ENCODE peak calls at places on chromosomes 13 and 19, in nine cellular contexts. One of them, this sample, is unnamed.

GRCh38 chr13:104553156-104553555 is 1486.9 kb upstream of the SLC10A2 start:
- DNase-seq in left colon: no peak
- DNase-seq in psoas muscle: no peak
- DNase-seq in breast epithelium: no peak
- DNase-seq in kidney epithelial cell: no peak
- DNase-seq in GM10248: no peak
- DNase-seq in activated CD8-positive, alpha-beta memory T cell treated with anti-CD3 and anti-CD28 coated beads, Interleukin-2, amount 10 ng/mL, durations not matched to agents 7 days and 5 days: no peak
- DNase-seq in stimulated activated CD8-positive, alpha-beta memory T cell treated with anti-CD3 and anti-CD28 coated beads, Interleukin-4, amount 100 ng/mL, for 24 hours: no peak
- DNase-seq in dorsolateral prefrontal cortex: no peak
- DNase-seq in this sample: no peak

GRCh38 chr19:46660601-46661019 is 372 bp downstream of the DACT3 start:
- DNase-seq in left colon: no peak
- DNase-seq in psoas muscle: peak
- DNase-seq in breast epithelium: peak
- DNase-seq in kidney epithelial cell: no peak
- DNase-seq in GM10248: no peak
- DNase-seq in activated CD8-positive, alpha-beta memory T cell treated with anti-CD3 and anti-CD28 coated beads, Interleukin-2, amount 10 ng/mL, durations not matched to agents 7 days and 5 days: no peak
- DNase-seq in stimulated activated CD8-positive, alpha-beta memory T cell treated with anti-CD3 and anti-CD28 coated beads, Interleukin-4, amount 100 ng/mL, for 24 hours: no peak
- DNase-seq in dorsolateral prefrontal cortex: peak
- DNase-seq in this sample: no peak

GRCh38 chr13:29892149-29892548 is 41.7 kb upstream of the UBL3 start:
- DNase-seq in left colon: no peak
- DNase-seq in psoas muscle: no peak
- DNase-seq in breast epithelium: no peak
- DNase-seq in kidney epithelial cell: no peak
- DNase-seq in GM10248: no peak
- DNase-seq in activated CD8-positive, alpha-beta memory T cell treated with anti-CD3 and anti-CD28 coated beads, Interleukin-2, amount 10 ng/mL, durations not matched to agents 7 days and 5 days: no peak
- DNase-seq in stimulated activated CD8-positive, alpha-beta memory T cell treated with anti-CD3 and anti-CD28 coated beads, Interleukin-4, amount 100 ng/mL, for 24 hours: no peak
- DNase-seq in dorsolateral prefrontal cortex: peak
- DNase-seq in this sample: no peak

GRCh38 chr13:24727731-24728601 is 36.0 kb upstream of the RNF17 start:
- DNase-seq in left colon: peak
- DNase-seq in psoas muscle: no peak
- DNase-seq in breast epithelium: peak
- DNase-seq in kidney epithelial cell: peak
- DNase-seq in GM10248: peak
- DNase-seq in activated CD8-positive, alpha-beta memory T cell treated with anti-CD3 and anti-CD28 coated beads, Interleukin-2, amount 10 ng/mL, durations not matched to agents 7 days and 5 days: peak
- DNase-seq in stimulated activated CD8-positive, alpha-beta memory T cell treated with anti-CD3 and anti-CD28 coated beads, Interleukin-4, amount 100 ng/mL, for 24 hours: peak
- DNase-seq in dorsolateral prefrontal cortex: no peak
- DNase-seq in this sample: peak

GRCh38 chr19:16078759-16079707 is 2.7 kb downstream of the TPM4 start:
- DNase-seq in left colon: peak
- DNase-seq in psoas muscle: peak
- DNase-seq in breast epithelium: peak
- DNase-seq in kidney epithelial cell: peak
- DNase-seq in GM10248: peak
- DNase-seq in activated CD8-positive, alpha-beta memory T cell treated with anti-CD3 and anti-CD28 coated beads, Interleukin-2, amount 10 ng/mL, durations not matched to agents 7 days and 5 days: peak
- DNase-seq in stimulated activated CD8-positive, alpha-beta memory T cell treated with anti-CD3 and anti-CD28 coated beads, Interleukin-4, amount 100 ng/mL, for 24 hours: no peak
- DNase-seq in dorsolateral prefrontal cortex: peak
- DNase-seq in this sample: peak

GRCh38 chr19:12380444-12380737 is 14.9 kb upstream of the ZNF442 start:
- DNase-seq in left colon: no peak
- DNase-seq in psoas muscle: no peak
- DNase-seq in breast epithelium: no peak
- DNase-seq in kidney epithelial cell: no peak
- DNase-seq in GM10248: no peak
- DNase-seq in activated CD8-positive, alpha-beta memory T cell treated with anti-CD3 and anti-CD28 coated beads, Interleukin-2, amount 10 ng/mL, durations not matched to agents 7 days and 5 days: no peak
- DNase-seq in stimulated activated CD8-positive, alpha-beta memory T cell treated with anti-CD3 and anti-CD28 coated beads, Interleukin-4, amount 100 ng/mL, for 24 hours: no peak
- DNase-seq in dorsolateral prefrontal cortex: no peak
- DNase-seq in this sample: no peak

GRCh38 chr19:4877753-4878490 is 10.5 kb upstream of the PLIN3 start:
- DNase-seq in left colon: peak
- DNase-seq in psoas muscle: peak
- DNase-seq in breast epithelium: peak
- DNase-seq in kidney epithelial cell: no peak
- DNase-seq in GM10248: no peak
- DNase-seq in activated CD8-positive, alpha-beta memory T cell treated with anti-CD3 and anti-CD28 coated beads, Interleukin-2, amount 10 ng/mL, durations not matched to agents 7 days and 5 days: no peak
- DNase-seq in stimulated activated CD8-positive, alpha-beta memory T cell treated with anti-CD3 and anti-CD28 coated beads, Interleukin-4, amount 100 ng/mL, for 24 hours: no peak
- DNase-seq in dorsolateral prefrontal cortex: peak
- DNase-seq in this sample: no peak

GRCh38 chr13:37706041-37706440 is 107.5 kb upstream of the POSTN start:
- DNase-seq in left colon: no peak
- DNase-seq in psoas muscle: no peak
- DNase-seq in breast epithelium: no peak
- DNase-seq in kidney epithelial cell: no peak
- DNase-seq in GM10248: no peak
- DNase-seq in activated CD8-positive, alpha-beta memory T cell treated with anti-CD3 and anti-CD28 coated beads, Interleukin-2, amount 10 ng/mL, durations not matched to agents 7 days and 5 days: no peak
- DNase-seq in stimulated activated CD8-positive, alpha-beta memory T cell treated with anti-CD3 and anti-CD28 coated beads, Interleukin-4, amount 100 ng/mL, for 24 hours: no peak
- DNase-seq in dorsolateral prefrontal cortex: no peak
- DNase-seq in this sample: no peak

GRCh38 chr13:22106058-22106457 is 435.2 kb downstream of the FGF9 start:
- DNase-seq in left colon: no peak
- DNase-seq in psoas muscle: no peak
- DNase-seq in breast epithelium: no peak
- DNase-seq in kidney epithelial cell: no peak
- DNase-seq in GM10248: no peak
- DNase-seq in activated CD8-positive, alpha-beta memory T cell treated with anti-CD3 and anti-CD28 coated beads, Interleukin-2, amount 10 ng/mL, durations not matched to agents 7 days and 5 days: no peak
- DNase-seq in stimulated activated CD8-positive, alpha-beta memory T cell treated with anti-CD3 and anti-CD28 coated beads, Interleukin-4, amount 100 ng/mL, for 24 hours: no peak
- DNase-seq in dorsolateral prefrontal cortex: no peak
- DNase-seq in this sample: no peak

GRCh38 chr13:113110852-113111315 is 5.3 kb downstream of the F7 start:
- DNase-seq in left colon: peak
- DNase-seq in psoas muscle: no peak
- DNase-seq in breast epithelium: no peak
- DNase-seq in kidney epithelial cell: no peak
- DNase-seq in GM10248: no peak
- DNase-seq in activated CD8-positive, alpha-beta memory T cell treated with anti-CD3 and anti-CD28 coated beads, Interleukin-2, amount 10 ng/mL, durations not matched to agents 7 days and 5 days: no peak
- DNase-seq in stimulated activated CD8-positive, alpha-beta memory T cell treated with anti-CD3 and anti-CD28 coated beads, Interleukin-4, amount 100 ng/mL, for 24 hours: no peak
- DNase-seq in dorsolateral prefrontal cortex: peak
- DNase-seq in this sample: no peak